ENCODE peak calls at places on chromosomes 16 and 17, in eight cellular contexts. A is foreskin keratinocyte, B is NCI-H1092, O is NCI-H510A treated with DMSO at 0.1 percent for 48 hours, P is NCI-H1694, K is GM12864, X is AG08395, M is globus pallidus. U is an unnamed sample.

GRCh38 chr16:23014592-23014991 is 134.7 kb downstream of the USP31 start:
- DNase-seq in A (no peak), B (no peak), O (no peak), P (no peak), K (no peak), X (no peak), M (no peak), U (no peak)

GRCh38 chr17:41520821-41521521 is 2.3 kb upstream of the KRT15 start:
- DNase-seq in A (no peak), B (peak; percentile 63), O (no peak), P (peak; percentile 39), K (no peak), X (no peak), M (no peak), U (peak; percentile 70)

GRCh38 chr16:3610698-3611144 is 685 bp downstream of the SLX4 start:
- DNase-seq in A (no peak), B (no peak), O (no peak), P (no peak), K (no peak), X (peak; percentile 25), M (peak; percentile 7), U (no peak)

GRCh38 chr17:72414967-72415853 is 294.4 kb downstream of the SOX9 start:
- DNase-seq in A (no peak), B (no peak), O (no peak), P (no peak), K (no peak), X (no peak), M (no peak), U (no peak)

GRCh38 chr17:15350777-15351486 is 9.5 kb upstream of the TEKT3 start:
- DNase-seq in A (no peak), B (no peak), O (no peak), P (no peak), K (no peak), X (no peak), M (no peak), U (no peak)

GRCh38 chr16:28898266-28898665 is 20.0 kb downstream of the ATP2A1 start:
- DNase-seq in A (no peak), B (no peak), O (no peak), P (no peak), K (no peak), X (no peak), M (no peak), U (no peak)

GRCh38 chr17:34980681-34981537 is 597 bp downstream of the LIG3 start:
- DNase-seq in A (peak; percentile 48), B (peak; percentile 63), O (peak; percentile 57), P (peak; percentile 40), K (peak; percentile 69), X (peak; percentile 94), M (peak; percentile 66), U (no peak)

GRCh38 chr17:34377078-34377823 is 14.2 kb upstream of the CCL1 start:
- DNase-seq in A (no peak), B (no peak), O (no peak), P (no peak), K (peak; percentile 59), X (no peak), M (no peak), U (no peak)

GRCh38 chr16:66121466-66121865 is 245.0 kb upstream of the CDH5 start:
- DNase-seq in A (no peak), B (no peak), O (no peak), P (no peak), K (no peak), X (no peak), M (no peak), U (no peak)

GRCh38 chr16:89042711-89043551 is 50.7 kb upstream of the ACSF3 start:
- DNase-seq in A (no peak), B (no peak), O (no peak), P (no peak), K (no peak), X (no peak), M (no peak), U (no peak)